ENCODE peak calls at places on chromosomes 16 and 17, in five cellular contexts. One of them, this sample, is unnamed. For H3K4me1, the result is how much of the 10 kb centered on the place peaks cover.

GRCh38 chr17:17231621-17232302 is 5.2 kb downstream of the FLCN start:
- DNase-seq in GM23338: no peak
- DNase-seq in suprapubic skin: no peak
- DNase-seq in thyroid gland: no peak
- DNase-seq in prostate gland: no peak
- DNase-seq in this sample: no peak

GRCh38 chr16:17316005-17316404 is 154.8 kb downstream of the XYLT1 start:
- DNase-seq in thyroid gland: no peak
- DNase-seq in GM23338: no peak
- DNase-seq in prostate gland: no peak
- DNase-seq in suprapubic skin: no peak
- DNase-seq in this sample: no peak

GRCh38 chr17:15092762-15093161 is 172.4 kb downstream of the PMP22 start:
- DNase-seq in thyroid gland: no peak
- DNase-seq in prostate gland: no peak
- DNase-seq in GM23338: no peak
- DNase-seq in suprapubic skin: no peak
- DNase-seq in this sample: no peak

GRCh38 chr17:20116683-20117309 is 107.6 kb downstream of the SPECC1 start:
- DNase-seq in thyroid gland: peak
- DNase-seq in suprapubic skin: no peak
- DNase-seq in prostate gland: peak
- DNase-seq in GM23338: peak
- DNase-seq in this sample: no peak

GRCh38 chr16:4053663-4054479 is 62.4 kb downstream of the ADCY9 start:
- DNase-seq in prostate gland: peak
- DNase-seq in GM23338: no peak
- DNase-seq in thyroid gland: no peak
- DNase-seq in suprapubic skin: peak
- DNase-seq in this sample: no peak

GRCh38 chr17:78947235-78948153 is 22.3 kb upstream of the TIMP2 start:
- DNase-seq in prostate gland: no peak
- DNase-seq in thyroid gland: peak
- DNase-seq in suprapubic skin: no peak
- DNase-seq in GM23338: no peak
- DNase-seq in this sample: no peak

GRCh38 chr17:80908206-80908605 is 83.4 kb upstream of the CHMP6 start:
- DNase-seq in suprapubic skin: no peak
- DNase-seq in GM23338: no peak
- DNase-seq in prostate gland: no peak
- DNase-seq in thyroid gland: no peak
- DNase-seq in this sample: no peak

GRCh38 chr16:66933776-66934137 is 445 bp downstream of the CIAO2B start:
- DNase-seq in prostate gland: no peak
- DNase-seq in GM23338: no peak
- DNase-seq in thyroid gland: peak
- DNase-seq in suprapubic skin: no peak
- DNase-seq in this sample: no peak

GRCh38 chr16:477758-478157 is 49.8 kb upstream of the CAPN15 start:
- DNase-seq in prostate gland: no peak
- DNase-seq in thyroid gland: no peak
- DNase-seq in suprapubic skin: no peak
- DNase-seq in GM23338: no peak
- DNase-seq in this sample: no peak

GRCh38 chr17:66459811-66460270 is 157.4 kb downstream of the PRKCA start:
- DNase-seq in thyroid gland: no peak
- DNase-seq in prostate gland: no peak
- DNase-seq in suprapubic skin: no peak
- DNase-seq in GM23338: no peak
- DNase-seq in this sample: no peak

GRCh38 chr17:76139261-76139752 is 1.7 kb downstream of the FOXJ1 start:
- DNase-seq in GM23338: peak
- DNase-seq in suprapubic skin: no peak
- DNase-seq in thyroid gland: no peak
- DNase-seq in prostate gland: no peak
- DNase-seq in this sample: no peak
- H3K4me1 ChIP-seq in GM23338: half or more
- H3K4me1 ChIP-seq in suprapubic skin: under half
- H3K4me1 ChIP-seq in thyroid gland: under half
- H3K4me1 ChIP-seq in prostate gland: under half
- H3K4me1 ChIP-seq in this sample: under half

GRCh38 chr17:9258115-9259020 is 237.1 kb downstream of the NTN1 start:
- DNase-seq in GM23338: no peak
- DNase-seq in suprapubic skin: no peak
- DNase-seq in prostate gland: no peak
- DNase-seq in thyroid gland: no peak
- DNase-seq in this sample: no peak
- H3K4me3 ChIP-seq in GM23338: no peak
- H3K4me3 ChIP-seq in suprapubic skin: no peak
- H3K4me3 ChIP-seq in prostate gland: no peak
- H3K4me3 ChIP-seq in thyroid gland: no peak
- H3K4me3 ChIP-seq in this sample: no peak

GRCh38 chr17:2397247-2398171 is 3.4 kb downstream of the MNT start:
- DNase-seq in prostate gland: no peak
- DNase-seq in thyroid gland: no peak
- DNase-seq in GM23338: no peak
- DNase-seq in suprapubic skin: no peak
- DNase-seq in this sample: no peak

GRCh38 chr17:2394775-2395191 is 6.1 kb downstream of the MNT start:
- DNase-seq in suprapubic skin: no peak
- DNase-seq in prostate gland: no peak
- DNase-seq in GM23338: no peak
- DNase-seq in thyroid gland: no peak
- DNase-seq in this sample: no peak

GRCh38 chr17:2396568-2397246 is 4.2 kb downstream of the MNT start:
- DNase-seq in suprapubic skin: peak
- DNase-seq in thyroid gland: peak
- DNase-seq in GM23338: peak
- DNase-seq in prostate gland: peak
- DNase-seq in this sample: peak

GRCh38 chr17:2395258-2396170 is 5.3 kb downstream of the MNT start:
- DNase-seq in prostate gland: peak
- DNase-seq in GM23338: no peak
- DNase-seq in thyroid gland: no peak
- DNase-seq in suprapubic skin: no peak
- DNase-seq in this sample: no peak

DNA sequence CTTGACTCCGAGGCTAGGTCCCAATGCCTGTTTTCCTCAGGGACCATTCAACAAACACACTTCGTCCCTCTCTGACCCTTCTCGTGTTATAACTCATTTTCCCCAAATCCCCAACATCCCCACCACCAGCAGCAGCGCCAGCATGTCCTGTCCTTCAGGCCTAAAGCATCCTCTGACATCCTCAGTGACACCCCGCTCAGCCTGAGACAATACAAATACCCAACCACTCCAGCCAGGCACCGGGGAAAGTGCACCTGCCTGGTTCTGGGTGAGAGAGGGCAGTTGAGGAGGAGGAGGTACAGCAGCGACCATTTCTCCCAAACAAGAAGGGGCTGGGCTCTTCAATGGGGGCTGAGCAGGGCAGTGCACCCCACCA is 4.7 kb downstream of the MNT start:
- DNase-seq in thyroid gland: no peak
- DNase-seq in suprapubic skin: no peak
- DNase-seq in prostate gland: no peak
- DNase-seq in GM23338: no peak
- DNase-seq in this sample: no peak
- H3K4me1 ChIP-seq in thyroid gland: half or more
- H3K4me1 ChIP-seq in suprapubic skin: half or more
- H3K4me1 ChIP-seq in prostate gland: under half
- H3K4me1 ChIP-seq in GM23338: under half
- H3K4me1 ChIP-seq in this sample: under half

GRCh38 chr16:89706446-89707260 is 5.1 kb upstream of the SPATA2L start:
- DNase-seq in GM23338: no peak
- DNase-seq in prostate gland: no peak
- DNase-seq in thyroid gland: no peak
- DNase-seq in suprapubic skin: no peak
- DNase-seq in this sample: no peak
- H3K4me3 ChIP-seq in GM23338: no peak
- H3K4me3 ChIP-seq in prostate gland: no peak
- H3K4me3 ChIP-seq in thyroid gland: no peak
- H3K4me3 ChIP-seq in suprapubic skin: no peak
- H3K4me3 ChIP-seq in this sample: no peak

DNA sequence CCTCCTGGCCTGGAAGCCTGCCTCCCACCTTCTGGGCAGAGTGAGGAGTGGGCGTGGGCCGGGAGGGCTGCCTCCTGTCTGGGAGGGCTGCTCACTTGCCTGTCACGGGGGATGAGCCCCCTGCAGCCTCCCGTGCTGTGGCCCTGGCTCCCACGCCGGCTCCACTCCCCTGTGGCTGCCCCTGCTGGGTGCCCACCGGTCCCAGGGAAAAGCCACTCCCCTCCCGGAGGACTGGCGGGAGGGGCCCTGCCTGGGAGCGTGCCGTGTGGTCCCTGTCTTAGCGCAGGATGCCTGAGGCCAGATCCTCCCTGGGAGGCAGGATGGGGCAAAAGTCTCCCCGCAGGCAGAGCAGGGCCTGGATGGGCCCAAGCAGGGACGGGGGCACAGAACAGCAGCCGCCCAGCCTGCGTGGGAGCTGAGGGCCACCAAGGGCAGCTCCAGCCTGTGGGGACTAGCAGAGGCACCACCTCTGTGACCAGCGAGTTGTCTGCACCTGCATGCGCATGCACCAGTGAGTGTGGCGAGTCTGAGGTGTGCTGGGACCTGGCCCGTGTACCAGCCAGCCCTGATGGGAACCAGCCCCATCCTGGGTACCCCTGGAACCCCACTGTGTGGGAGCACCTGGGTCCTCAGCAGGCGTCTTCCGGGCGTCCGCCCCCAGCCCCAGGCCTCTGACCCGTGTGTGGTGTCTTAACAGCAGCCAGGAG is 339.9 kb downstream of the SEC14L1 start:
- DNase-seq in thyroid gland: no peak
- DNase-seq in GM23338: no peak
- DNase-seq in suprapubic skin: no peak
- DNase-seq in prostate gland: no peak
- DNase-seq in this sample: no peak
- H3K4me1 ChIP-seq in thyroid gland: under half
- H3K4me1 ChIP-seq in GM23338: under half
- H3K4me1 ChIP-seq in suprapubic skin: half or more
- H3K4me1 ChIP-seq in prostate gland: under half
- H3K4me1 ChIP-seq in this sample: under half

GRCh38 chr17:31534223-31534888 is 142.9 kb downstream of the RAB11FIP4 start:
- DNase-seq in prostate gland: no peak
- DNase-seq in suprapubic skin: no peak
- DNase-seq in GM23338: no peak
- DNase-seq in thyroid gland: no peak
- DNase-seq in this sample: no peak
- H3K4me3 ChIP-seq in prostate gland: no peak
- H3K4me3 ChIP-seq in suprapubic skin: no peak
- H3K4me3 ChIP-seq in GM23338: no peak
- H3K4me3 ChIP-seq in thyroid gland: no peak
- H3K4me3 ChIP-seq in this sample: no peak

GRCh38 chr17:44348988-44349364 is 3.9 kb downstream of the GRN start:
- DNase-seq in GM23338: no peak
- DNase-seq in thyroid gland: no peak
- DNase-seq in suprapubic skin: no peak
- DNase-seq in prostate gland: no peak
- DNase-seq in this sample: no peak
- H3K4me1 ChIP-seq in GM23338: under half
- H3K4me1 ChIP-seq in thyroid gland: under half
- H3K4me1 ChIP-seq in suprapubic skin: half or more
- H3K4me1 ChIP-seq in prostate gland: under half
- H3K4me1 ChIP-seq in this sample: under half

DNA sequence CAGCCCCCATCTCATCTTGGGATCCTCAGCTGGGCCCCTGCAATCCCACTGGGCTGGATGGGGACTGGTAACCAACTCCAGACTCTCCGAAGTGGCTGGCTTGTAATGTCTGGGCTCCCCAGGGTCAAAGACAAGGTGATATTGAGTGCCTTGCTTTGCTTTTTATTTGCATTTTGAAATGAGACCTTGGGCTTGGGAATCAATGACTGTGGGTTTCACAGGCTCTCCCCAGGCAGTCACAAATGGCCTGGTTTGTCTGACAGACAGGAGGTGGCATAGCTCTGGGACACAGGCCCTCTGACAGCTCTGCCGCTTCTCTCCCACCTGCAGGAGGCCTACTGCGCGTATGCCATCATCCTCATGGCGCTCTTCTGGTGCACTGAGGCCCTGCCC is 15.4 kb downstream of the SLC13A2 start:
- DNase-seq in GM23338: no peak
- DNase-seq in suprapubic skin: no peak
- DNase-seq in thyroid gland: no peak
- DNase-seq in prostate gland: no peak
- DNase-seq in this sample: no peak
- H3K4me3 ChIP-seq in GM23338: no peak
- H3K4me3 ChIP-seq in suprapubic skin: no peak
- H3K4me3 ChIP-seq in thyroid gland: no peak
- H3K4me3 ChIP-seq in prostate gland: no peak
- H3K4me3 ChIP-seq in this sample: no peak

This sample was measured in iPS DF 6.9.